ENCODE peak calls at places on chromosome 14, in six cellular contexts. J, G, U, M, T and R are unnamed samples.

GRCh38 chr14:60859525-60859924 is 121.4 kb downstream of the TRMT5 start:
- DNase-seq in J (no peak), U (no peak), M (no peak), G (no peak), T (no peak), R (no peak)

GRCh38 chr14:69685217-69685616 is 73.8 kb downstream of the SUSD6 start:
- DNase-seq in J (peak), M (no peak), G (no peak), U (no peak), T (no peak), R (no peak)

GRCh38 chr14:67335781-67336180 is 23.8 kb downstream of the ATP6V1D start:
- DNase-seq in J (no peak), T (peak), M (no peak), U (peak), G (no peak), R (no peak)

GRCh38 chr14:101284711-101285110 is 276.6 kb upstream of the DIO3 start:
- DNase-seq in J (no peak), T (no peak), M (no peak), U (no peak), G (no peak), R (no peak)

GRCh38 chr14:36498938-36499337 is 21.1 kb downstream of the NKX2-1 start:
- DNase-seq in G (no peak), U (no peak), T (no peak), J (no peak), M (no peak), R (no peak)

GRCh38 chr14:76050797-76051392 is 65.3 kb downstream of the IFT43 start:
- DNase-seq in M (no peak), T (peak), J (peak), U (peak), G (peak), R (peak)

GRCh38 chr14:59274991-59275391 is 86.5 kb downstream of the DAAM1 start:
- DNase-seq in T (peak), G (no peak), M (peak), U (no peak), J (peak), R (no peak)

GRCh38 chr14:53740570-53740969 is 216.1 kb downstream of the BMP4 start:
- DNase-seq in U (no peak), G (no peak), J (no peak), T (no peak), M (no peak), R (no peak)

GRCh38 chr14:90522585-90523191 is 125.9 kb downstream of the CALM1 start:
- DNase-seq in U (no peak), J (peak), T (peak), G (no peak), M (peak), R (peak)

GRCh38 chr14:51884086-51884927 is 23.9 kb downstream of the GNG2 start:
- DNase-seq in U (peak), M (no peak), G (no peak), J (no peak), T (no peak), R (no peak)

GRCh38 chr14:49512571-49512970 is 73.6 kb downstream of the RPS29 start:
- DNase-seq in M (no peak), U (no peak), G (no peak), J (no peak), T (no peak), R (no peak)

GRCh38 chr14:94560782-94561655 is at the start of gene SERPINA4:
- DNase-seq in G (peak), M (no peak), U (no peak), T (peak), J (no peak), R (no peak)

GRCh38 chr14:96997269-96997668 is 200.1 kb downstream of the VRK1 start:
- DNase-seq in U (no peak), G (no peak), T (no peak), J (no peak), M (no peak), R (no peak)

GRCh38 chr14:90302529-90303303 is 29.0 kb downstream of the NRDE2 start:
- DNase-seq in G (no peak), T (no peak), U (no peak), M (no peak), J (no peak), R (no peak)

GRCh38 chr14:96265387-96265786 is 9.4 kb downstream of the BDKRB1 start:
- DNase-seq in T (no peak), M (no peak), J (peak), G (no peak), U (no peak), R (no peak)

GRCh38 chr14:106691601-106692291 is 1165.4 kb downstream of the TMEM121 start:
- DNase-seq in T (peak), U (no peak), J (no peak), M (peak), G (no peak), R (peak)

GRCh38 chr14:91875515-91876286 is 8.4 kb upstream of the TC2N start:
- DNase-seq in J (no peak), T (no peak), U (no peak), G (peak), M (no peak), R (no peak)

GRCh38 chr14:34113051-34113511 is 162.2 kb upstream of the EGLN3 start:
- DNase-seq in U (no peak), J (no peak), T (peak), M (no peak), G (no peak), R (no peak)

GRCh38 chr14:45201908-45202307 is 51.1 kb downstream of the MIS18BP1 start:
- DNase-seq in J (peak), M (no peak), G (no peak), U (peak), T (no peak), R (peak)

GRCh38 chr14:92877757-92878431 is 45.1 kb upstream of the CHGA start:
- DNase-seq in J (no peak), G (peak), U (no peak), M (peak), T (no peak), R (no peak)

GRCh38 chr14:104794099-104794498 is 1.4 kb downstream of the AKT1 start:
- DNase-seq in G (no peak), U (no peak), M (peak), T (peak), J (no peak), R (no peak)

GRCh38 chr14:64632056-64632455 is 72.2 kb upstream of the PLEKHG3 start:
- DNase-seq in U (no peak), M (no peak), T (no peak), J (no peak), G (no peak), R (no peak)

GRCh38 chr14:101598571-101599233 is 37.4 kb downstream of the DIO3 start:
- DNase-seq in M (no peak), U (no peak), J (no peak), T (no peak), G (no peak), R (no peak)

GRCh38 chr14:63361790-63362189 is 43.1 kb upstream of the GPHB5 start:
- DNase-seq in G (no peak), U (no peak), T (no peak), M (no peak), J (no peak), R (no peak)

GRCh38 chr14:73153272-73153671 is 17.0 kb downstream of the PSEN1 start:
- DNase-seq in J (no peak), M (no peak), U (no peak), T (no peak), G (no peak), R (no peak)

GRCh38 chr14:31465113-31465512 is 7.8 kb upstream of the DTD2 start:
- DNase-seq in T (no peak), G (no peak), U (no peak), J (no peak), M (no peak), R (no peak)

GRCh38 chr14:95294320-95294719 is 25.4 kb downstream of the CLMN start:
- DNase-seq in T (no peak), M (no peak), U (no peak), G (no peak), J (no peak), R (no peak)